ENCODE peak calls at places on chromosomes 5 and 9, in nine cellular contexts. M is suprapubic skin, P is transverse colon, F is RWPE2, G is mucosa of descending colon, J is uterus, B is endothelial cell of umbilical vein, X is endodermal cell, I is AG04449. Q is an unnamed sample.

GRCh38 chr5:146945722-146946121 is 67.2 kb upstream of the PPP2R2B start:
- DNase-seq in M (no peak), P (no peak), F (no peak), G (no peak), J (no peak), B (no peak), X (no peak), I (no peak), Q (no peak)

GRCh38 chr5:28473531-28474107 is 1435.2 kb upstream of the CDH9 start:
- DNase-seq in M (no peak), P (no peak), F (no peak), G (no peak), J (no peak), B (peak; percentile 1), X (no peak), I (no peak), Q (peak; percentile 19)

GRCh38 chr5:73859696-73860095 is 233.7 kb downstream of the ARHGEF28 start:
- DNase-seq in M (no peak), P (no peak), F (no peak), G (no peak), J (no peak), B (no peak), X (no peak), I (no peak), Q (no peak)

GRCh38 chr5:5270958-5271605 is 131.0 kb downstream of the ADAMTS16 start:
- DNase-seq in M (no peak), P (peak; percentile 14), F (peak; percentile 99), G (peak; percentile 48), J (peak; percentile 69), B (peak; percentile 6), X (peak; percentile 91), I (peak; percentile 44), Q (peak; percentile 28)

GRCh38 chr5:174195517-174195916 is 150.0 kb downstream of the NSG2 start:
- DNase-seq in M (no peak), P (no peak), F (no peak), G (no peak), J (no peak), B (no peak), X (peak; percentile 63), I (no peak), Q (no peak)

GRCh38 chr9:72524820-72525539 is 3.6 kb downstream of the TMC1 start:
- DNase-seq in M (no peak), P (peak; percentile 50), F (peak; percentile 91), G (no peak), J (peak; percentile 65), B (peak; percentile 99), X (peak; percentile 67), I (peak; percentile 92), Q (peak; percentile 93)

GRCh38 chr9:97638666-97639065 is 5.0 kb downstream of the NCBP1 start:
- DNase-seq in M (no peak), P (no peak), F (no peak), G (no peak), J (no peak), B (no peak), X (peak; percentile 60), I (no peak), Q (no peak)

GRCh38 chr5:15009420-15009819 is 137.8 kb upstream of the ANKH start:
- DNase-seq in M (no peak), P (no peak), F (no peak), G (no peak), J (no peak), B (peak; percentile 96), X (no peak), I (no peak), Q (peak; percentile 68)

GRCh38 chr5:170612256-170612656 is 108.4 kb downstream of the KCNIP1 start:
- DNase-seq in M (no peak), P (no peak), F (no peak), G (no peak), J (no peak), B (no peak), X (peak; percentile 90), I (no peak), Q (no peak)

GRCh38 chr5:135568923-135569360 is 9.8 kb downstream of the CXCL14 start:
- DNase-seq in M (no peak), P (no peak), F (no peak), G (no peak), J (no peak), B (no peak), X (no peak), I (no peak), Q (no peak)

GRCh38 chr5:177302354-177303110 is 987 bp downstream of the RAB24 start:
- DNase-seq in M (peak; percentile 68), P (no peak), F (no peak), G (no peak), J (no peak), B (no peak), X (peak; percentile 76), I (no peak), Q (no peak)

GRCh38 chr9:372143-372542 is 157.5 kb downstream of the DOCK8 start:
- DNase-seq in M (no peak), P (no peak), F (no peak), G (no peak), J (no peak), B (no peak), X (no peak), I (no peak), Q (no peak)

GRCh38 chr5:20570486-20570885 is 582.5 kb upstream of the CDH18 start:
- DNase-seq in M (no peak), P (no peak), F (no peak), G (no peak), J (no peak), B (no peak), X (no peak), I (no peak), Q (no peak)

GRCh38 chr9:119284118-119284517 is 85.1 kb downstream of the BRINP1 start:
- DNase-seq in M (no peak), P (no peak), F (no peak), G (no peak), J (no peak), B (no peak), X (peak; percentile 82), I (no peak), Q (peak; percentile 16)

GRCh38 chr5:158267228-158267627 is 408.3 kb upstream of the CLINT1 start:
- DNase-seq in M (no peak), P (no peak), F (no peak), G (no peak), J (no peak), B (no peak), X (no peak), I (no peak), Q (no peak)

GRCh38 chr9:132472199-132472598 is 62.2 kb downstream of the CFAP77 start:
- DNase-seq in M (no peak), P (no peak), F (no peak), G (no peak), J (no peak), B (no peak), X (no peak), I (no peak), Q (no peak)

GRCh38 chr9:136964171-136964689 is 12.2 kb downstream of the LCN12 start:
- DNase-seq in M (no peak), P (peak; percentile 80), F (no peak), G (peak; percentile 81), J (no peak), B (no peak), X (no peak), I (no peak), Q (no peak)

GRCh38 chr9:136964833-136965422 is 12.4 kb upstream of the PTGDS start:
- DNase-seq in M (no peak), P (no peak), F (no peak), G (no peak), J (no peak), B (no peak), X (no peak), I (no peak), Q (no peak)

GRCh38 chr9:136963341-136963740 is 11.3 kb downstream of the LCN12 start:
- DNase-seq in M (no peak), P (no peak), F (no peak), G (no peak), J (no peak), B (no peak), X (no peak), I (no peak), Q (no peak)

GRCh38 chr9:136963751-136964150 is 11.7 kb downstream of the LCN12 start:
- DNase-seq in M (no peak), P (no peak), F (no peak), G (no peak), J (no peak), B (no peak), X (no peak), I (no peak), Q (no peak)

GRCh38 chr9:136965771-136966484 is 11.4 kb upstream of the PTGDS start:
- DNase-seq in M (no peak), P (no peak), F (no peak), G (no peak), J (no peak), B (no peak), X (no peak), I (no peak), Q (no peak)
- H3K4me3 ChIP-seq in M (no peak overlapping the region), P (no peak overlapping the region), F (no peak overlapping the region), G (no peak overlapping the region), J (no peak overlapping the region), B (no peak overlapping the region), X (no peak overlapping the region), I (no peak overlapping the region), Q (no peak overlapping the region)

DNA sequence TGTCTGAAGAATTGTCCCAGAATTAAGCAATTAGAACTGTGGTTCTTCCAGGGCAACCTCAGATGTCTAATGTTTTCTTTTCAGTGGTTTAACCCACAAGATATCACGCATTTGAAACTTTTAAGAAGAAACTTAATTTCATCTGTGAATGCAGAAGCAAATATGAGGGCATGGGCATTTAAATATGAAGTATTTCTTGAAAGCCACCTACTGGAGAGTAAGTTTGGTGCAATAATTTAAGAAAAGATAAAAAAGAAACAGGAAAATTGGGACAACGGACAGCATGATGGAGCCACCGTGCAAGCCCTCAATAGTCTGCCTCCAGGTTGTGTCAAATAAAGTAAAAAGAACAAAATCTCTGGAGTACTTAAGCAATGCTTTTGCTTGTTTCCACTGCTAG is 1.2 kb upstream of the CAPSL start:
- DNase-seq in M (no peak), P (no peak), F (no peak), G (no peak), J (no peak), B (no peak), X (no peak), I (no peak), Q (no peak)
- TF ChIP-seq CTCF in M (no peak), P (no peak), F (peak; percentile 44), G (no peak), J (no peak), B (no peak), X (peak; percentile 18), I (no peak), Q (peak; percentile 3)

GRCh38 chr5:91499943-91500531 is 116.9 kb upstream of the ARRDC3 start:
- DNase-seq in M (no peak), P (no peak), F (no peak), G (no peak), J (no peak), B (peak; percentile 54), X (no peak), I (no peak), Q (peak; percentile 53)
- H3K4me3 ChIP-seq in M (no peak overlapping the region), P (no peak overlapping the region), F (no peak overlapping the region), G (no peak overlapping the region), J (no peak overlapping the region), B (no peak overlapping the region), X (no peak overlapping the region), I (no peak overlapping the region), Q (no peak overlapping the region)

DNA sequence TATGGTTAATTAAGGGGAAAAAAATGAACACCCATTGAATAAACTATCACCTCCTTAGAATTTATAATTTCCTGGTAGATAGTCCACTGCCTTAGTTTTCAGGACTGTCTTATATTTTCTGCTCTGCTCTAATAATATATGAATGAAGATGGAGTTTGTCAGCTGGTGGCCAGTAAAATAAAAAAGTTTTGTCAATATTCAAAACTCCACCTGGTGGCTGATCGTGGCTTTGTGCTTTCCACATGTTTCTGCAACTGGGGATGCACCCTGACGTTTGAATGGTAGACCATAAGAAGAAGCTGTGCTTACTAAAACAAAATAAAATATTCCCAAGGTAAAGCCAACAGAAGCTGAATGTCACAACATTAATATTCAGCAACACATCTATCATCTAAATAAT is 286.6 kb upstream of the IZUMO3 start:
- DNase-seq in M (no peak), P (no peak), F (no peak), G (no peak), J (no peak), B (no peak), X (peak; percentile 68), I (no peak), Q (no peak)
- TF ChIP-seq CTCF in M (no peak), P (no peak), F (peak; percentile 62), G (no peak), J (no peak), B (no peak), X (peak; percentile 84), I (no peak), Q (peak; percentile 14)

Q was measured in astrocyte of the cerebellum.